ENCODE peak calls at places on chromosomes 1 and 21, in four cellular contexts. One of them, this sample, is unnamed.

GRCh38 chr1:48619529-48619928 is 147.5 kb upstream of the SPATA6 start:
- DNase-seq in retina: no peak
- DNase-seq in GF-D8: no peak
- DNase-seq in RKO: no peak
- DNase-seq in this sample: peak

GRCh38 chr1:61585714-61586113 is 139.2 kb downstream of the TM2D1 start:
- DNase-seq in retina: no peak
- DNase-seq in GF-D8: no peak
- DNase-seq in RKO: no peak
- DNase-seq in this sample: no peak

GRCh38 chr1:178057131-178057765 is 36.7 kb upstream of the RASAL2 start:
- DNase-seq in retina: no peak
- DNase-seq in GF-D8: no peak
- DNase-seq in RKO: no peak
- DNase-seq in this sample: no peak

GRCh38 chr1:173205146-173206051 is 1.7 kb downstream of the TNFSF4 start:
- DNase-seq in retina: no peak
- DNase-seq in GF-D8: no peak
- DNase-seq in RKO: no peak
- DNase-seq in this sample: no peak

GRCh38 chr1:173917635-173918493 is 737 bp upstream of the SERPINC1 start:
- DNase-seq in retina: no peak
- DNase-seq in GF-D8: no peak
- DNase-seq in RKO: no peak
- DNase-seq in this sample: no peak

GRCh38 chr1:209198926-209199325 is 384.6 kb upstream of the CAMK1G start:
- DNase-seq in retina: no peak
- DNase-seq in GF-D8: no peak
- DNase-seq in RKO: no peak
- DNase-seq in this sample: no peak

GRCh38 chr1:51960262-51960661 is 30.2 kb downstream of the RAB3B start:
- DNase-seq in retina: no peak
- DNase-seq in GF-D8: no peak
- DNase-seq in RKO: no peak
- DNase-seq in this sample: peak

GRCh38 chr1:6059866-6060265 is 14.2 kb downstream of the KCNAB2 start:
- DNase-seq in retina: no peak
- DNase-seq in GF-D8: no peak
- DNase-seq in RKO: no peak
- DNase-seq in this sample: no peak

GRCh38 chr1:28180310-28181305 is 4.1 kb upstream of the PTAFR start:
- DNase-seq in retina: no peak
- DNase-seq in GF-D8: peak
- DNase-seq in RKO: no peak
- DNase-seq in this sample: no peak

GRCh38 chr1:231487019-231487418 is 41.5 kb upstream of the TSNAX start:
- DNase-seq in retina: no peak
- DNase-seq in GF-D8: no peak
- DNase-seq in RKO: peak
- DNase-seq in this sample: no peak

GRCh38 chr1:108801101-108801500 is 54.6 kb downstream of the STXBP3 start:
- DNase-seq in retina: no peak
- DNase-seq in GF-D8: no peak
- DNase-seq in RKO: no peak
- DNase-seq in this sample: no peak

GRCh38 chr1:109356959-109357358 is 40.8 kb downstream of the SORT1 start:
- DNase-seq in retina: no peak
- DNase-seq in GF-D8: no peak
- DNase-seq in RKO: no peak
- DNase-seq in this sample: no peak

GRCh38 chr1:236524892-236525179 is 1.1 kb downstream of the LGALS8 start:
- DNase-seq in retina: no peak
- DNase-seq in GF-D8: peak
- DNase-seq in RKO: no peak
- DNase-seq in this sample: no peak

GRCh38 chr1:7893529-7894180 is 40.8 kb upstream of the UTS2 start:
- DNase-seq in retina: no peak
- DNase-seq in GF-D8: no peak
- DNase-seq in RKO: no peak
- DNase-seq in this sample: no peak

GRCh38 chr1:99887890-99888289 is 37.7 kb downstream of the AGL start:
- DNase-seq in retina: no peak
- DNase-seq in GF-D8: no peak
- DNase-seq in RKO: no peak
- DNase-seq in this sample: no peak

GRCh38 chr1:14660795-14661194 is 62.3 kb downstream of the KAZN start:
- DNase-seq in retina: no peak
- DNase-seq in GF-D8: no peak
- DNase-seq in RKO: no peak
- DNase-seq in this sample: no peak

GRCh38 chr1:111505641-111506119 is 2.2 kb upstream of the ADORA3 start:
- DNase-seq in retina: no peak
- DNase-seq in GF-D8: no peak
- DNase-seq in RKO: no peak
- DNase-seq in this sample: no peak

GRCh38 chr1:89552481-89553194 is 28.0 kb downstream of the LRRC8B start:
- DNase-seq in retina: no peak
- DNase-seq in GF-D8: peak
- DNase-seq in RKO: no peak
- DNase-seq in this sample: no peak

GRCh38 chr21:34034369-34035014 is 38.9 kb upstream of the MRPS6 start:
- DNase-seq in retina: no peak
- DNase-seq in GF-D8: no peak
- DNase-seq in RKO: no peak
- DNase-seq in this sample: no peak

GRCh38 chr21:31558839-31559367 is 100.6 kb upstream of the SOD1 start:
- DNase-seq in retina: peak
- DNase-seq in GF-D8: no peak
- DNase-seq in RKO: no peak
- DNase-seq in this sample: peak

GRCh38 chr21:25412090-25412489 is 195.2 kb downstream of the MRPL39 start:
- DNase-seq in retina: no peak
- DNase-seq in GF-D8: no peak
- DNase-seq in RKO: peak
- DNase-seq in this sample: no peak

GRCh38 chr21:44497641-44498243 is 42.3 kb downstream of the KRTAP10-1 start:
- DNase-seq in retina: peak
- DNase-seq in GF-D8: no peak
- DNase-seq in RKO: no peak
- DNase-seq in this sample: no peak

GRCh38 chr1:74964508-74964907 is 169.7 kb upstream of the LHX8 start:
- DNase-seq in retina: peak
- DNase-seq in GF-D8: no peak
- DNase-seq in RKO: no peak
- DNase-seq in this sample: peak

GRCh38 chr1:210292276-210292851 is 36.3 kb upstream of the HHAT start:
- DNase-seq in retina: peak
- DNase-seq in GF-D8: no peak
- DNase-seq in RKO: no peak
- DNase-seq in this sample: peak

GRCh38 chr1:184854456-184855180 is 100.0 kb upstream of the EDEM3 start:
- DNase-seq in retina: no peak
- DNase-seq in GF-D8: peak
- DNase-seq in RKO: no peak
- DNase-seq in this sample: no peak

GRCh38 chr1:183450086-183450485 is 22.2 kb upstream of the SMG7 start:
- DNase-seq in retina: no peak
- DNase-seq in GF-D8: no peak
- DNase-seq in RKO: no peak
- DNase-seq in this sample: no peak

GRCh38 chr1:71081697-71082080 is 854 bp upstream of the ZRANB2 start:
- DNase-seq in retina: peak
- DNase-seq in GF-D8: no peak
- DNase-seq in RKO: no peak
- DNase-seq in this sample: no peak

This sample was measured in glutamatergic neuron.